ENCODE peak calls at places on chromosomes 4 and X, in four cellular contexts. One of them, this sample, is unnamed.

GRCh38 chr4:118327554-118328241 is 25.1 kb downstream of the PRSS12 start:
- DNase-seq in SK-N-SH: peak
- DNase-seq in K562: no peak
- DNase-seq in WTC11: no peak
- DNase-seq in this sample: no peak

GRCh38 chr4:138868562-138868961 is 147.0 kb upstream of the NOCT start:
- DNase-seq in WTC11: no peak
- DNase-seq in K562: no peak
- DNase-seq in SK-N-SH: no peak
- DNase-seq in this sample: no peak

GRCh38 chr4:115090483-115091075 is 22.8 kb downstream of the NDST4 start:
- DNase-seq in WTC11: no peak
- DNase-seq in K562: peak
- DNase-seq in SK-N-SH: peak
- DNase-seq in this sample: peak

GRCh38 chrX:112818114-112819012 is 22.3 kb downstream of the AMOT start:
- DNase-seq in WTC11: no peak
- DNase-seq in K562: no peak
- DNase-seq in SK-N-SH: no peak
- DNase-seq in this sample: no peak

GRCh38 chrX:54950730-54951375 is 30.2 kb downstream of the TRO start:
- DNase-seq in SK-N-SH: no peak
- DNase-seq in WTC11: no peak
- DNase-seq in K562: no peak
- DNase-seq in this sample: no peak

GRCh38 chrX:49155243-49155899 is 7.2 kb upstream of the MAGIX start:
- DNase-seq in SK-N-SH: no peak
- DNase-seq in K562: peak
- DNase-seq in WTC11: peak
- DNase-seq in this sample: no peak

GRCh38 chrX:16171039-16171438 is 3.8 kb downstream of the MAGEB17 start:
- DNase-seq in WTC11: no peak
- DNase-seq in SK-N-SH: no peak
- DNase-seq in K562: no peak
- DNase-seq in this sample: no peak

GRCh38 chrX:8565729-8566128 is 101.1 kb downstream of the VCX3B start:
- DNase-seq in WTC11: no peak
- DNase-seq in K562: no peak
- DNase-seq in SK-N-SH: no peak
- DNase-seq in this sample: no peak

DNA sequence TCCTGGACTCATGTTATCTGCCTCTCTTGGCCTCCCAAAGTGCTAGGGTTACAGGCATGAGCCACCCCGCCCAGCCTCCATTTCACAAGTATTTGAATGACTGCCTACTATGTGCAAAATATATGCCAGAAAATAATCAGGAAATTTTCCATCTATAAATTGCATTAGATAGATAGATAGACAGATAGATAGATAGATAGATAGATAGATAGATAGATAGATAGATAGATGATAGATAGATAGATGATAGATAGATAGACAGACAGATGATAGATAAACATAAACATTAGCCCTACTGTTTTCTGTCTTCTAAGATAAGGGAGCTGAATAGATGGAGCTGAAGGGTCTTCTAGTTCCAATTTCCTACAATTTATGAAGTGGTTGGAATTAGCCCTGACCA is 87.4 kb upstream of the TRIM2 start:
- DNase-seq in WTC11: no peak
- DNase-seq in SK-N-SH: no peak
- DNase-seq in K562: no peak
- DNase-seq in this sample: no peak
- TF ChIP-seq FOXJ3 in WTC11: no peak
- TF ChIP-seq FOXJ3 in SK-N-SH: no peak
- TF ChIP-seq FOXJ3 in K562: no peak
- TF ChIP-seq FOXJ3 in this sample: no peak

GRCh38 chr4:27000820-27001219 is 140.2 kb downstream of the STIM2 start:
- DNase-seq in WTC11: no peak
- DNase-seq in SK-N-SH: no peak
- DNase-seq in K562: peak
- DNase-seq in this sample: no peak
- TF ChIP-seq CTCF in WTC11: no peak
- TF ChIP-seq CTCF in SK-N-SH: peak
- TF ChIP-seq CTCF in K562: no peak
- TF ChIP-seq CTCF in this sample: peak

GRCh38 chr4:101954351-101954750 is 163.8 kb downstream of the BANK1 start:
- DNase-seq in K562: no peak
- DNase-seq in SK-N-SH: no peak
- DNase-seq in WTC11: no peak
- DNase-seq in this sample: no peak

GRCh38 chr4:101954975-101955678 is 164.6 kb downstream of the BANK1 start:
- DNase-seq in SK-N-SH: no peak
- DNase-seq in K562: no peak
- DNase-seq in WTC11: no peak
- DNase-seq in this sample: no peak

GRCh38 chr4:101956068-101956805 is 165.7 kb downstream of the BANK1 start:
- DNase-seq in SK-N-SH: no peak
- DNase-seq in WTC11: no peak
- DNase-seq in K562: no peak
- DNase-seq in this sample: no peak

GRCh38 chr4:101952985-101953384 is 162.5 kb downstream of the BANK1 start:
- DNase-seq in K562: no peak
- DNase-seq in WTC11: no peak
- DNase-seq in SK-N-SH: no peak
- DNase-seq in this sample: no peak

DNA sequence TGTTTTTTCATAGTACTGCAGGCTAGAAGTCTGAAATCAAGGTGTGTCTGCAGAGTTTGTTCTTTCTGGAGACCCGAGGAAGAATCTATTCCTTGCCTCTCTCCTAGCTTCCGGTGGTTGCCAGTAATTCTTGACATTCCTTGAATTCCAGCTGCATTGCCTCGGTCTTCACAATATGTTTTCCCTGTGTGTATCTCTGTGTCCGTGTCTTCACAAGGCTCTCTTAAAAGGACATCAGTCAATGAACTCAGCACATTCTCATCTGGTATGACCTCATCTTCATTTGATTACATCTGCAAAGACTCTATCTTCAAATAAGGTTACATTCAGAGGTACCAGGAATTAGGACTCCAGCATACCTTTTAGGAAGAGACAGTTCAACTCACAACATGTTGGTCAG is 163.4 kb downstream of the BANK1 start:
- DNase-seq in WTC11: peak
- DNase-seq in SK-N-SH: no peak
- DNase-seq in K562: no peak
- DNase-seq in this sample: peak
- TF ChIP-seq MAX in WTC11: no peak
- TF ChIP-seq MAX in SK-N-SH: no peak
- TF ChIP-seq MAX in K562: no peak
- TF ChIP-seq MAX in this sample: no peak

DNA sequence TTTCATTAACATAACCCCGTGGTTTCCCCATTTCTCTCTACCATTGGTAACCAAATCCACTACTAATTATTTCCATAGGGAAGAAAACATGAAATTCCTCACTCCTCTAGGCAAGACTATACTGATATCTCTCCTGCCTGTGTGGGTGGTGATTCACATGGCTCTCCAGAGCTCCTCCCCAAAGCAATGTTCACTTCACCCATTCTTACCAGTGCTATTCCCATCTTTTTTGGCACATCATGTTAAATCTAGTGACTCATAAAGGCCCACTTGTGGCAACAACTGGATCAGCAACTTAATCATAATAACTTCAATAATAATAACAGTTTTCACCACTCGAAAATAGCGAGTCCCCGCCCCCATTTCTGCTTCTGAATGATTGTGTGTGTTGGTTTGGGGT is 6.1 kb upstream of the HCCS start:
- DNase-seq in WTC11: no peak
- DNase-seq in SK-N-SH: no peak
- DNase-seq in K562: peak
- DNase-seq in this sample: no peak
- TF ChIP-seq FOXJ3 in WTC11: no peak
- TF ChIP-seq FOXJ3 in SK-N-SH: no peak
- TF ChIP-seq FOXJ3 in K562: no peak
- TF ChIP-seq FOXJ3 in this sample: no peak

GRCh38 chr4:73841243-73841925 is 4.9 kb downstream of the CXCL6 start:
- DNase-seq in K562: no peak
- DNase-seq in WTC11: no peak
- DNase-seq in SK-N-SH: no peak
- DNase-seq in this sample: no peak

GRCh38 chr4:73843369-73843768 is 6.9 kb downstream of the CXCL6 start:
- DNase-seq in WTC11: no peak
- DNase-seq in K562: no peak
- DNase-seq in SK-N-SH: no peak
- DNase-seq in this sample: no peak

GRCh38 chr4:73844806-73845205 is 8.3 kb upstream of the PF4V1 start:
- DNase-seq in K562: no peak
- DNase-seq in SK-N-SH: no peak
- DNase-seq in WTC11: no peak
- DNase-seq in this sample: no peak

GRCh38 chr4:73842696-73843095 is 6.2 kb downstream of the CXCL6 start:
- DNase-seq in K562: no peak
- DNase-seq in WTC11: no peak
- DNase-seq in SK-N-SH: no peak
- DNase-seq in this sample: no peak

GRCh38 chr4:73844352-73844751 is 7.9 kb downstream of the CXCL6 start:
- DNase-seq in SK-N-SH: no peak
- DNase-seq in K562: no peak
- DNase-seq in WTC11: no peak
- DNase-seq in this sample: no peak
- TF ChIP-seq CTCF in SK-N-SH: no peak
- TF ChIP-seq CTCF in K562: no peak
- TF ChIP-seq CTCF in WTC11: no peak
- TF ChIP-seq CTCF in this sample: no peak

DNA sequence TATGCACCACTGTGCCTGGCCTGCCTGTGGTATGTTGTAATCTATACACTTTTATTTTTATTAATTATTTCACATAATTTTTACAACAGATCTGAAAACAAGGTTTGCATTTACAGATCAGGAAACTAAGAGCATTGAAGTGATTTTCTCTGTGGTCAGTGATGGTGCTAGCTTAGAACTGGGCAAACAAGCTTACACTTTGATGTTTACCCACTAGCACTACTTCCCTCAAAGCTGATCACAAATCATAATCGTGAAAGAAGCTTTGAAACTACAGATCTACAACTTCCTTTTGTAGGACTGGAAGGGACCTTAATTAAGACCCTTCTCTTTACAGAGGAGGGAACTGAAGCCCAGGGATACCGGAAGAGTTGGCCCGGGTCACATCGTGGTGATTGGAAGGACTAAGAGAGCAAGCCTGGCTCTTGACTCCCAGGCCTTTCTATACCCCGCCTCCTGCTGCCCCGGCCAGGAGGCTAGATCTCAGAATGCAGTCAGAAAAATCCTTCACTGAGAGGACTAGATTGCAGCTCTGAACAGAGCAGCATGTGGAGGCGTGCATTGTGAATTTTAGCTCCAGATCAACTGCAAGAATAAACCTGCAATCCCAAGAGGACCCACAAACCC is 93.7 kb upstream of the ZNF827 start:
- DNase-seq in K562: no peak
- DNase-seq in WTC11: no peak
- DNase-seq in SK-N-SH: no peak
- DNase-seq in this sample: no peak
- TF ChIP-seq MAX in K562: no peak
- TF ChIP-seq MAX in WTC11: no peak
- TF ChIP-seq MAX in SK-N-SH: no peak
- TF ChIP-seq MAX in this sample: no peak

DNA sequence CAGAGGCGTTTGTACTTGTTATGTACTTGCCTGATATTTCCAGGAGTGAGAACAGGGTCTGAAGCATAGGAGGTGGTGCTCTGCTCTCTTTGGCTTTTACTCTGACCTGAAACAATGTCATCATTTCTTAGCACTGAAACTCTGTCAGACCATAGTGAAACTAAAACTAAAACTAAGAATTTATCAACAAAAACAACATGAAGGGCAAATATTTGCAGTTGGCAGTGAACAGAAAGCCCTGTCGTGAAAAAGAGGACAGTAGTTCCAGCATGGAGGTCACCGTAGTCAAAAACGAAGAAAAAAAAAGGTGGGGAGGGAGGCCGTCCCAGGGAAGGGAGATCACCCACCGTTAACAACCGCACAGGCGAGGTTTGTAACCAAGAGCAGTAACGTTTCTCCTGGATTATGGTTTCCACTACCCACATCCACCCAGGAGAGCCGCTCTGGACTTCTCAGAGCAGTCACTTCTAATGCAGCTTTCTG is 97.5 kb downstream of the ANK2 start:
- DNase-seq in WTC11: no peak
- DNase-seq in SK-N-SH: no peak
- DNase-seq in K562: no peak
- DNase-seq in this sample: peak
- TF ChIP-seq FOXJ3 in WTC11: no peak
- TF ChIP-seq FOXJ3 in SK-N-SH: no peak
- TF ChIP-seq FOXJ3 in K562: no peak
- TF ChIP-seq FOXJ3 in this sample: no peak

DNA sequence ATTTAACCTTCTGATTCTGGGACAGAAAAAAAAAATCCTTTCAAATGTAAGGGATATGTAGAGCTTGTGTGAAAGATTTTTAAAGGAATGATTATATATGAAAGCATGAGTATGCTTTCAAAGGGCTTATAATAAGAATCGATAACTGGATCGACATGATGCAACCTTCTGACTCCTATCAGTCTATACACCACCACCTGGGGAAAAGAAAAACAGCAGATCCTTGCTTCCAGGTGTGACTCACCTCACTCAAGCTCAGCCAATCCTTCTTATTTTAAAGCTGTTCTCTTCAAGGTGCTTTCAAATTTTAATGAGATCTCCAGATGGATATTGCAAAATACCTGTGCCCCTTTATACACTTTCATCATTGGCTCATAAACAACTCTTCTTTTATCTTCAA is 102.1 kb upstream of the EDNRA start:
- DNase-seq in WTC11: no peak
- DNase-seq in K562: no peak
- DNase-seq in SK-N-SH: no peak
- DNase-seq in this sample: no peak
- TF ChIP-seq CTCF in WTC11: no peak
- TF ChIP-seq CTCF in K562: no peak
- TF ChIP-seq CTCF in SK-N-SH: no peak
- TF ChIP-seq CTCF in this sample: no peak